ENCODE peak calls at places on chromosomes 6 and 20, in six cellular contexts. C is activated effector memory CD4-positive, alpha-beta T cell treated with Interleukin-2 at 50 U/mL for 16 hours; T is CD8-positive, alpha-beta T cell; W is Right ventricle myocardium inferior; F is fibroblast of lung; G is cardiac septum. D is an unnamed sample.

GRCh38 chr6:21594427-21595264 is 1.1 kb downstream of the SOX4 start:
- DNase-seq in C (no peak), T (peak; percentile 27), W (peak; percentile 85), F (peak; percentile 67), G (peak; percentile 84), D (peak; percentile 71)

GRCh38 chr6:90544741-90545140 is 42.1 kb downstream of the MAP3K7 start:
- DNase-seq in C (no peak), T (no peak), W (no peak), F (no peak), G (no peak), D (no peak)

GRCh38 chr20:9617062-9617461 is 102.7 kb downstream of the LAMP5 start:
- DNase-seq in C (peak; percentile 4), T (peak; percentile 39), W (peak; percentile 70), F (peak; percentile 58), G (no peak), D (peak; percentile 75)

GRCh38 chr6:47603227-47603626 is 95.2 kb upstream of the ADGRF4 start:
- DNase-seq in C (no peak), T (no peak), W (no peak), F (no peak), G (no peak), D (no peak)

GRCh38 chr6:135173242-135173988 is 7.7 kb upstream of the MYB start:
- DNase-seq in C (no peak), T (no peak), W (no peak), F (no peak), G (no peak), D (no peak)

GRCh38 chr20:64096535-64096934 is 10.8 kb downstream of the NPBWR2 start:
- DNase-seq in C (no peak), T (no peak), W (no peak), F (no peak), G (no peak), D (no peak)

GRCh38 chr20:34294563-34294962 is 8.6 kb downstream of the AHCY start:
- DNase-seq in C (no peak), T (no peak), W (no peak), F (no peak), G (no peak), D (no peak)

GRCh38 chr20:17229256-17229655 is 2.4 kb downstream of the PCSK2 start:
- DNase-seq in C (no peak), T (no peak), W (no peak), F (no peak), G (no peak), D (no peak)

GRCh38 chr20:32514760-32515159 is 70.4 kb downstream of the NOL4L start:
- DNase-seq in C (no peak), T (no peak), W (no peak), F (no peak), G (no peak), D (no peak)

GRCh38 chr6:169087436-169088046 is 166.1 kb downstream of the THBS2 start:
- DNase-seq in C (no peak), T (no peak), W (no peak), F (peak; percentile 59), G (no peak), D (peak; percentile 56)

GRCh38 chr6:55082021-55082420 is 92.3 kb upstream of the HCRTR2 start:
- DNase-seq in C (no peak), T (no peak), W (no peak), F (no peak), G (no peak), D (no peak)

GRCh38 chr6:160041608-160042007 is 72.7 kb downstream of the IGF2R start:
- DNase-seq in C (no peak), T (peak; percentile 27), W (no peak), F (peak; percentile 90), G (no peak), D (peak; percentile 73)

GRCh38 chr20:62133051-62133845 is 9.9 kb downstream of the PSMA7 start:
- DNase-seq in C (no peak), T (no peak), W (peak; percentile 84), F (peak; percentile 46), G (no peak), D (no peak)

GRCh38 chr6:33740204-33740608 is 6.5 kb downstream of the IP6K3 start:
- DNase-seq in C (no peak), T (no peak), W (peak; percentile 68), F (no peak), G (peak; percentile 82), D (peak; percentile 32)

GRCh38 chr6:154319231-154319858 is 37.3 kb downstream of the IPCEF1 start:
- DNase-seq in C (no peak), T (no peak), W (no peak), F (peak; percentile 72), G (no peak), D (peak; percentile 21)

GRCh38 chr6:47524136-47524840 is 46.7 kb downstream of the CD2AP start:
- DNase-seq in C (no peak), T (no peak), W (no peak), F (peak; percentile 73), G (no peak), D (peak; percentile 39)

GRCh38 chr20:23147964-23148720 is 62.0 kb upstream of the CD93 start:
- DNase-seq in C (no peak), T (no peak), W (no peak), F (peak; percentile 81), G (peak; percentile 89), D (peak; percentile 71)

GRCh38 chr6:65259982-65260381 is 447.0 kb downstream of the EYS start:
- DNase-seq in C (no peak), T (no peak), W (no peak), F (no peak), G (no peak), D (no peak)

GRCh38 chr6:164926686-164927085 is 382.7 kb downstream of the C6orf118 start:
- DNase-seq in C (no peak), T (no peak), W (no peak), F (no peak), G (no peak), D (no peak)

GRCh38 chr6:163701761-163702160 is 287.2 kb downstream of the QKI start:
- DNase-seq in C (no peak), T (no peak), W (no peak), F (no peak), G (no peak), D (no peak)

GRCh38 chr20:32592022-32592421 is 6.9 kb upstream of the NOL4L start:
- DNase-seq in C (no peak), T (no peak), W (no peak), F (no peak), G (no peak), D (no peak)

GRCh38 chr6:88840289-88840688 is 123.1 kb downstream of the RNGTT start:
- DNase-seq in C (no peak), T (no peak), W (no peak), F (no peak), G (no peak), D (no peak)

GRCh38 chr6:21131406-21131805 is 462.1 kb upstream of the SOX4 start:
- DNase-seq in C (no peak), T (no peak), W (no peak), F (no peak), G (no peak), D (no peak)

GRCh38 chr6:35727206-35727934 is 9.5 kb upstream of the ARMC12 start:
- DNase-seq in C (no peak), T (no peak), W (peak; percentile 93), F (peak; percentile 73), G (peak; percentile 83), D (peak; percentile 95)

GRCh38 chr6:111750753-111751684 is 122.2 kb downstream of the FYN start:
- DNase-seq in C (peak; percentile 30), T (peak; percentile 73), W (no peak), F (peak; percentile 70), G (no peak), D (peak; percentile 97)

GRCh38 chr6:30754631-30755030 is 10.3 kb upstream of the IER3 start:
- DNase-seq in C (no peak), T (no peak), W (no peak), F (peak; percentile 88), G (no peak), D (no peak)

GRCh38 chr6:145148392-145149175 is 586.7 kb downstream of the EPM2A start:
- DNase-seq in C (no peak), T (no peak), W (no peak), F (peak; percentile 79), G (no peak), D (peak; percentile 29)

GRCh38 chr6:138925806-138926205 is 62.2 kb downstream of the REPS1 start:
- DNase-seq in C (no peak), T (no peak), W (no peak), F (no peak), G (no peak), D (no peak)

GRCh38 chr20:57167971-57168693 is 98.3 kb downstream of the BMP7 start:
- DNase-seq in C (no peak), T (no peak), W (no peak), F (no peak), G (no peak), D (no peak)

GRCh38 chr20:43925215-43925614 is 10.6 kb downstream of the TOX2 start:
- DNase-seq in C (no peak), T (peak; percentile 65), W (no peak), F (no peak), G (peak; percentile 44), D (no peak)

GRCh38 chr6:81204741-81205140 is 547.7 kb downstream of the TENT5A start:
- DNase-seq in C (no peak), T (no peak), W (no peak), F (peak; percentile 77), G (no peak), D (peak; percentile 10)

GRCh38 chr6:43378631-43379030 is 9.2 kb upstream of the ZNF318 start:
- DNase-seq in C (no peak), T (no peak), W (no peak), F (no peak), G (no peak), D (no peak)

GRCh38 chr20:3783068-3783489 is 1.8 kb upstream of the SPEF1 start:
- DNase-seq in C (no peak), T (no peak), W (peak; percentile 39), F (no peak), G (no peak), D (no peak)

GRCh38 chr6:115551510-115551909 is 509.2 kb downstream of the FRK start:
- DNase-seq in C (no peak), T (no peak), W (no peak), F (no peak), G (no peak), D (no peak)

D was measured in fibroblast of pulmonary artery.